ENCODE peak calls at places on chromosome 19, in four cellular contexts. S is activated naive CD4-positive, alpha-beta T cell treated with Interleukin-2 at 50 U/mL for 16 hours; N is GM12865; H is NCI-H1930. F is an unnamed sample.
A peak's percentile ranks its signal among the peaks of the same experiment; 100 is the strongest.

GRCh38 chr19:44557933-44558332 is 28.5 kb upstream of the CEACAM20 start:
- DNase-seq in H (no peak), S (no peak), N (no peak), F (no peak)

GRCh38 chr19:7806234-7806633 is 23.8 kb upstream of the EVI5L start:
- DNase-seq in S (no peak), N (no peak), H (no peak), F (no peak)

GRCh38 chr19:16024266-16025107 is 51.8 kb upstream of the TPM4 start:
- DNase-seq in N (no peak), H (no peak), S (no peak), F (no peak)

GRCh38 chr19:7595466-7596133 is at the start of gene CAMSAP3:
- DNase-seq in H (peak; percentile 63), S (peak; percentile 36), N (peak; percentile 54), F (peak; percentile 73)

GRCh38 chr19:45790942-45791341 is 1.7 kb downstream of the DMWD start:
- DNase-seq in N (peak; percentile 44), S (peak; percentile 33), H (no peak), F (no peak)

GRCh38 chr19:40800997-40801377 is 2.0 kb downstream of the EGLN2 start:
- DNase-seq in H (no peak), N (no peak), S (no peak), F (no peak)

GRCh38 chr19:2607712-2608601 is 94.5 kb downstream of the GNG7 start:
- DNase-seq in S (peak; percentile 93), H (no peak), N (peak; percentile 94), F (no peak)

GRCh38 chr19:41131186-41131585 is 17.0 kb downstream of the CYP2F1 start:
- DNase-seq in N (no peak), S (no peak), H (no peak), F (no peak)

GRCh38 chr19:28908941-28909340 is 304.0 kb downstream of the UQCRFS1 start:
- DNase-seq in N (no peak), H (no peak), S (no peak), F (no peak)

GRCh38 chr19:5057860-5058259 is 88.9 kb downstream of the KDM4B start:
- DNase-seq in N (peak; percentile 18), H (no peak), S (no peak), F (peak; percentile 41)

GRCh38 chr19:28878862-28879566 is 333.9 kb downstream of the UQCRFS1 start:
- DNase-seq in H (peak; percentile 29), S (peak; percentile 45), N (peak; percentile 80), F (peak; percentile 82)

GRCh38 chr19:46840157-46840942 is 10.3 kb downstream of the AP2S1 start:
- DNase-seq in H (peak; percentile 50), N (peak; percentile 76), S (peak; percentile 51), F (peak; percentile 81)

GRCh38 chr19:32231020-32231419 is 114.4 kb upstream of the ZNF507 start:
- DNase-seq in S (no peak), H (no peak), N (no peak), F (no peak)

GRCh38 chr19:22604571-22605274 is 29.4 kb upstream of the ZNF492 start:
- DNase-seq in N (no peak), H (no peak), S (no peak), F (no peak)

GRCh38 chr19:53102701-53103140 is 501 bp downstream of the ZNF160 start:
- DNase-seq in H (no peak), S (peak; percentile 41), N (peak; percentile 66), F (peak; percentile 63)

GRCh38 chr19:33815410-33816340 is 19.0 kb downstream of the KCTD15 start:
- DNase-seq in N (no peak), S (no peak), H (no peak), F (no peak)

GRCh38 chr19:33492951-33493350 is 28.6 kb downstream of the PEPD start:
- DNase-seq in N (no peak), H (no peak), S (no peak), F (no peak)

GRCh38 chr19:1084024-1084868 is 10.9 kb downstream of the POLR2E start:
- DNase-seq in H (no peak), N (no peak), S (peak; percentile 43), F (no peak)

GRCh38 chr19:39296906-39297305 is 699 bp downstream of the IFNL1 start:
- DNase-seq in N (no peak), S (no peak), H (no peak), F (no peak)

GRCh38 chr19:19817357-19817756 is 4.2 kb downstream of the ZNF506 start:
- DNase-seq in N (no peak), H (no peak), S (peak; percentile 54), F (no peak)

GRCh38 chr19:36142496-36142895 is 2.6 kb downstream of the CAPNS1 start:
- DNase-seq in N (no peak), H (no peak), S (no peak), F (no peak)

GRCh38 chr19:50047686-50048085 is 21.9 kb downstream of the ZNF473 start:
- DNase-seq in N (no peak), S (no peak), H (no peak), F (no peak)

GRCh38 chr19:7575426-7576040 is 20.1 kb upstream of the CAMSAP3 start:
- DNase-seq in H (no peak), S (no peak), N (peak; percentile 36), F (no peak)

GRCh38 chr19:45130888-45131615 is 29.7 kb downstream of the NKPD1 start:
- DNase-seq in N (peak; percentile 53), S (peak; percentile 21), H (peak; percentile 90), F (peak; percentile 89)

GRCh38 chr19:17303940-17304267 is 679 bp upstream of the ABHD8 start:
- DNase-seq in H (no peak), S (no peak), N (no peak), F (no peak)

GRCh38 chr19:18450934-18451836 is 13.3 kb upstream of the ISYNA1 start:
- DNase-seq in N (peak; percentile 85), S (peak; percentile 90), H (no peak), F (peak; percentile 77)

GRCh38 chr19:57269515-57270250 is 10.6 kb upstream of the ZNF460 start:
- DNase-seq in S (no peak), N (peak; percentile 61), H (no peak), F (peak; percentile 57)

GRCh38 chr19:18091217-18091608 is 4.5 kb upstream of the IL12RB1 start:
- DNase-seq in N (peak; percentile 87), H (no peak), S (peak; percentile 88), F (peak; percentile 83)

GRCh38 chr19:35009424-35010415 is 9.6 kb downstream of the GRAMD1A start:
- DNase-seq in N (no peak), H (no peak), S (no peak), F (no peak)

GRCh38 chr19:4376991-4377781 is 23.2 kb downstream of the SH3GL1 start:
- DNase-seq in H (no peak), S (no peak), N (no peak), F (no peak)

GRCh38 chr19:5392476-5392875 is 51.9 kb upstream of the PTPRS start:
- DNase-seq in H (no peak), S (no peak), N (no peak), F (no peak)

GRCh38 chr19:39681416-39681815 is 22.9 kb upstream of the LGALS14 start:
- DNase-seq in N (no peak), H (no peak), S (no peak), F (no peak)

GRCh38 chr19:50420127-50420526 is 1.4 kb downstream of the SPIB start:
- DNase-seq in N (no peak), S (no peak), H (no peak), F (no peak)

GRCh38 chr19:49339364-49340068 is 4.3 kb downstream of the CD37 start:
- DNase-seq in N (peak; percentile 89), S (no peak), H (peak; percentile 87), F (no peak)

GRCh38 chr19:8635422-8635821 is 5.0 kb downstream of the NFILZ start:
- DNase-seq in S (no peak), N (no peak), H (no peak), F (no peak)

GRCh38 chr19:46181386-46181774 is 33.3 kb downstream of the IGFL2 start:
- DNase-seq in N (no peak), H (no peak), S (no peak), F (no peak)